ENCODE peak calls at places on chromosomes 13 and 19, in four cellular contexts. X, D, P and M are unnamed samples. For H3K4me1, the result is how much of the 10 kb centered on the place peaks cover.

GRCh38 chr19:30326076-30326710 is 46.0 kb upstream of the ZNF536 start:
- DNase-seq in D (no peak), P (no peak), X (no peak), M (no peak)

GRCh38 chr13:99434258-99434788 is 66.9 kb upstream of the TM9SF2 start:
- DNase-seq in X (no peak), D (no peak), P (no peak), M (no peak)

GRCh38 chr19:54928299-54928698 is 19.0 kb downstream of the NLRP7 start:
- DNase-seq in D (no peak), P (no peak), X (no peak), M (no peak)

GRCh38 chr19:50417138-50417849 is 1.4 kb upstream of the SPIB start:
- DNase-seq in X (no peak), P (no peak), D (no peak), M (no peak)

GRCh38 chr13:42312817-42313431 is 41.0 kb downstream of the AKAP11 start:
- DNase-seq in P (no peak), X (no peak), D (no peak), M (no peak)

GRCh38 chr13:27573265-27573664 is 47.1 kb downstream of the LNX2 start:
- DNase-seq in P (no peak), D (no peak), X (no peak), M (no peak)

GRCh38 chr19:12774588-12775555 is at the start of gene HOOK2:
- DNase-seq in D (peak), P (no peak), X (no peak), M (peak)

GRCh38 chr13:46896346-46897138 is at the start of gene HTR2A:
- DNase-seq in X (no peak), P (no peak), D (no peak), M (peak)

GRCh38 chr13:21233086-21233485 is 56.6 kb downstream of the MRPL57 start:
- DNase-seq in X (no peak), P (no peak), D (no peak), M (no peak)

GRCh38 chr13:81409284-81409683 is 1068.4 kb upstream of the SPRY2 start:
- DNase-seq in X (no peak), P (no peak), D (no peak), M (no peak)

GRCh38 chr19:39093761-39094160 is 9.6 kb downstream of the ACP7 start:
- DNase-seq in X (no peak), P (no peak), D (no peak), M (no peak)

GRCh38 chr13:36088001-36088400 is 43.2 kb downstream of the DCLK1 start:
- DNase-seq in X (no peak), D (no peak), P (no peak), M (no peak)

GRCh38 chr13:59991395-59991794 is 172.3 kb downstream of the DIAPH3 start:
- DNase-seq in X (no peak), P (no peak), D (no peak), M (no peak)

GRCh38 chr13:108924154-108924940 is 294.9 kb downstream of the MYO16 start:
- DNase-seq in X (no peak), P (no peak), D (no peak), M (no peak)

GRCh38 chr13:104357174-104357573 is 1291.0 kb upstream of the SLC10A2 start:
- DNase-seq in X (no peak), P (no peak), D (no peak), M (no peak)

GRCh38 chr13:39515231-39515630 is 87.8 kb downstream of the LHFPL6 start:
- DNase-seq in D (no peak), P (no peak), X (no peak), M (no peak)

GRCh38 chr19:55373993-55374757 is 2.5 kb upstream of the TMEM190 start:
- DNase-seq in P (no peak), X (peak), D (no peak), M (no peak)

GRCh38 chr13:76722782-76723181 is 163.4 kb downstream of the KCTD12 start:
- DNase-seq in D (no peak), P (no peak), X (no peak), M (no peak)

GRCh38 chr19:17336872-17337674 is at the start of gene GTPBP3:
- DNase-seq in D (peak), P (peak), X (peak), M (peak)

GRCh38 chr13:97567510-97568243 is 133.7 kb downstream of the RAP2A start:
- DNase-seq in D (no peak), X (peak), P (peak), M (no peak)

GRCh38 chr13:51420681-51421476 is 32.0 kb downstream of the INTS6 start:
- DNase-seq in P (no peak), D (no peak), X (no peak), M (no peak)

GRCh38 chr13:52686381-52686780 is 33.7 kb downstream of the SUGT1 start:
- DNase-seq in D (no peak), X (no peak), P (no peak), M (no peak)

GRCh38 chr13:100156786-100157185 is 67.9 kb downstream of the PCCA start:
- DNase-seq in X (no peak), D (no peak), P (no peak), M (no peak)

GRCh38 chr13:78121459-78122348 is 203.1 kb upstream of the EDNRB start:
- DNase-seq in P (peak), D (no peak), X (peak), M (no peak)

GRCh38 chr13:72694314-72694713 is 33.1 kb downstream of the MZT1 start:
- DNase-seq in P (no peak), X (no peak), D (no peak), M (no peak)

GRCh38 chr19:23974941-23975340 is 60.3 kb downstream of the ZNF726 start:
- DNase-seq in D (no peak), P (no peak), X (no peak), M (no peak)

GRCh38 chr13:29924482-29924884 is 74.1 kb upstream of the UBL3 start:
- DNase-seq in P (no peak), D (no peak), X (peak), M (no peak)

GRCh38 chr13:75365724-75366173 is 116.2 kb downstream of the TBC1D4 start:
- DNase-seq in D (no peak), P (peak), X (peak), M (no peak)

DNA sequence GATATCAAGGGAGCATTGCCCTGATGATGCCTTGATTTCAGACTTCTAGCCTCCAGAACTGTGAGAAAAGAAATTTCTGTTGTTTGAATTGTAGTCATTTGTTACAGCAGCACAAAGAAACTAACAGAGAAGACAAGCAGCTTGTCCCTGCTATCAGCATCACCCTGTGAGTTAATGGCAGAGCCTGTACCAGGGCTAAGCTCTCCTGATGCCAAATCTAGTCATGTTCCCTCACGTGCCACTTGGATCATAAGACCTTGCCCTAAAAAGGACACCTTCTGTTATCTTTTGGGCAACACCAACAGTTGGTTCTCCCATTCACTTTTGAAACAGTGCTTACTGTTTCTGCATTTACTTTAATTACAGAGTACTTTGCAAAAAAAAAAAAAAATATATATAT is 14.8 kb downstream of the RCBTB2 start:
- DNase-seq in D (no peak), X (no peak), P (no peak), M (no peak)
- H3K4me3 ChIP-seq in D (no peak), X (no peak), P (no peak), M (no peak)

GRCh38 chr19:3372413-3372812 is 6.0 kb downstream of the NFIC start:
- DNase-seq in P (no peak), D (no peak), X (no peak), M (no peak)

GRCh38 chr19:3374369-3375112 is 8.2 kb downstream of the NFIC start:
- DNase-seq in X (no peak), P (no peak), D (no peak), M (peak)

GRCh38 chr19:3373971-3374368 is 7.6 kb downstream of the NFIC start:
- DNase-seq in X (no peak), D (no peak), P (no peak), M (no peak)

GRCh38 chr19:3378352-3379146 is 12.2 kb downstream of the NFIC start:
- DNase-seq in P (no peak), X (no peak), D (no peak), M (no peak)

DNA sequence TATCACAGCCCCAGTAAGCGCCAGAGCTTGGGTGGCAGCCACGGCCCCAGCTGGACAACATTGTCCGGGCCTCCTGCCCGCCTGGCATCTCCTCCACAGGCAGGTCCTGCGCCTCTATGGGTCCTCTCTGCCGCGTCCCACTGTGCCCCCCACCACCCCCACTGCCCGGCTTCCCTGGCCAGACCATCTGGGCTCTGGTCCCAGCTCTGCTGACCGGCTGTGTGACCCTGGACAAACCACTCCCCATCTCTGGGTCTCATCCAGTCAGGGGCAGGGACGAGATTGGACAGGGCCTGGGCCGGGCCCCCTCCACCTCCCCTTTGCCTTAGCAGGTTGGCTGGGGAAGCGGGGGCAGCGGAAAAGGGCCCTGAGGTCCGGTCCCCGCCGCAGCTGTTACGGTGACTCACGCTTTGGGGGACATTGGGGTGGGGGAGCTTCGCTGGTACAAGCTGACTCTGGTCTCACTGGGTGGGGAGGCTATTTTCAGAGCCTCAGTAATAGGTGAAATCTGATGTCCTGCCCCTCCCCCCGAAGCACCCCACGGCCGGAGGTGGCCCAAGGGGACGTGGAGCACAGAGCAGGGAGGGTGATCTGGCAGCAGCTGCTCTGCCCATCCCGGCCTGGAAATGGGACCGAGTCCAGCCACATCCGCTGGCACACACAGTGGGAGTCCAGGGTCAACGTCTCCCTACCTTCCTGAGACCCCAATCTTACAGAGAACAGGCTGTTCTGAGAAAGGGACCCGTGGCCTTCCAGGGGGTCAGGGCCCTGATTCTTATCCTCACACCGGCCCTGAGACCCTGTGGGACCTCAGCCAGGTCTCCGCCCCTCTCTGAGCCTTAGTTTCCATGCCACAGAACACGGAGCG is 9.1 kb downstream of the NFIC start:
- DNase-seq in D (peak), X (no peak), P (no peak), M (peak)
- TF ChIP-seq EP300 in D (peak), X (no peak), P (no peak), M (peak)

DNA sequence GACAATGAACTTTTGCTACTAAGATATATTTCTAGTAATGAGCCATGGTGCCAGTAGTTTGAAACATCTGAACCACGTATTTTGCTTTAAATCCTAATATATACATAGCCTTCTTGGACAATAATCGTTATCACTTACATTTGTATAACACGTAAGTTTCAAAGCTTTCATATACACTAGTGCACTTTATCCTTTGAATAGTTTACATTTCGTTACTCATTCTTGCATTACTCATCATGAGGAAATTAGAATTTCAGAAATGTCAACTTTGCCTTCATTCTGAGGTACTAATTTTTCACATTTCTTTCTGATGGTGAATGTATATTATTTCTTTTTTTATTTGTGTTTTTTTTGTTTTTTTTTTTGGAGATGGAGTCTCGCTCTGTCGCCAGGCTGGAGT is 5.8 kb downstream of the KBTBD7 start:
- DNase-seq in D (no peak), P (no peak), X (no peak), M (no peak)
- H3K4me1 ChIP-seq in D (under half), P (under half), X (under half), M (under half)

DNA sequence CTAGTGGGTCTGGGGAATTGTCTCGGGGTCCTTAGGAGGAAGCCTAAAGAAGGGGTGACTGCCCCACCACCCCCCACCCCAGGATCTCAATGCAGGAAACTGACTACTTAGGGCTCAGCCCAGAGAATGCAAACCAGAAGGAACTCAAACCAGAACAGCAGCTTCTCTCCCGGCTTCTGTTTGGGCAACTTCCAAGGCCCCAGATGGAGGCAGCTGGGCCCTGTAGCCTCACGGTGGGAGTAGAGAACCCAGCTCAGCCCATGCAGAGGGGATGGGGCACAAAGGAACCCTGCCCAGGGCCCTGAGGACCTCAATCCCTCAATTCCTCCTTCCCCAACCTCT is 2.3 kb downstream of the ADGRE5 start:
- DNase-seq in D (no peak), P (no peak), X (no peak), M (peak)
- H3K4me3 ChIP-seq in D (peak), P (peak), X (no peak), M (peak)

GRCh38 chr19:10462557-10462956 is 40.6 kb downstream of the KEAP1 start:
- DNase-seq in D (no peak), X (no peak), P (no peak), M (no peak)

GRCh38 chr19:10461047-10461949 is 41.0 kb downstream of the PDE4A start:
- DNase-seq in D (peak), P (peak), X (peak), M (peak)

GRCh38 chr19:10464456-10464855 is 38.7 kb downstream of the KEAP1 start:
- DNase-seq in P (no peak), X (no peak), D (no peak), M (no peak)

GRCh38 chr19:10460714-10461046 is 40.3 kb downstream of the PDE4A start:
- DNase-seq in X (no peak), D (no peak), P (no peak), M (no peak)
- TF ChIP-seq EP300 in X (no peak), D (no peak), P (no peak), M (no peak)

GRCh38 chr19:13875824-13876223 is 1.1 kb upstream of the NANOS3 start:
- DNase-seq in P (no peak), D (no peak), X (no peak), M (no peak)

GRCh38 chr19:13869324-13869723 is 7.6 kb upstream of the NANOS3 start:
- DNase-seq in X (no peak), P (no peak), D (no peak), M (no peak)

GRCh38 chr19:13873776-13874515 is 3.0 kb upstream of the NANOS3 start:
- DNase-seq in P (no peak), X (no peak), D (no peak), M (no peak)

GRCh38 chr19:13872695-13873389 is 4.1 kb upstream of the NANOS3 start:
- DNase-seq in P (no peak), D (no peak), X (peak), M (no peak)

GRCh38 chr19:13872339-13872694 is 4.6 kb upstream of the NANOS3 start:
- DNase-seq in P (no peak), X (no peak), D (no peak), M (no peak)
- H3K4me1 ChIP-seq in P (under half), X (under half), D (under half), M (under half)

GRCh38 chr19:45668342-45668871 is 386 bp downstream of the GIPR start:
- DNase-seq in D (no peak), P (no peak), X (no peak), M (no peak)
- H3K4me3 ChIP-seq in D (peak), P (peak), X (peak), M (peak)

GRCh38 chr19:4723465-4724251 is at the start of gene DPP9:
- DNase-seq in P (peak), X (peak), D (peak), M (peak)
- TF ChIP-seq EP300 in P (peak), X (no peak), D (peak), M (peak)